ENCODE peak calls at places on chromosomes 2 and 18, in nine cellular contexts. One of them, this sample, is unnamed.

GRCh38 chr2:27262379-27263286 is at the start of gene SLC30A3:
- DNase-seq in HT1080: peak
- DNase-seq in HEK293T: peak
- DNase-seq in sigmoid colon: peak
- DNase-seq in activated CD4-positive, alpha-beta T cell treated with anti-CD3 and anti-CD28 coated beads, Interleukin-2, amount 50 U/mL, for 1 hour: peak
- DNase-seq in GM23338: peak
- DNase-seq in H54: peak
- DNase-seq in NCI-H1048: peak
- DNase-seq in NCI-H1092: no peak
- DNase-seq in this sample: peak

GRCh38 chr2:120715356-120715755 is 20.3 kb upstream of the GLI2 start:
- DNase-seq in HT1080: no peak
- DNase-seq in HEK293T: no peak
- DNase-seq in sigmoid colon: peak
- DNase-seq in activated CD4-positive, alpha-beta T cell treated with anti-CD3 and anti-CD28 coated beads, Interleukin-2, amount 50 U/mL, for 1 hour: no peak
- DNase-seq in GM23338: no peak
- DNase-seq in H54: no peak
- DNase-seq in NCI-H1048: no peak
- DNase-seq in NCI-H1092: no peak
- DNase-seq in this sample: no peak

GRCh38 chr2:171523339-171523931 is 1.2 kb downstream of the CYBRD1 start:
- DNase-seq in HT1080: peak
- DNase-seq in HEK293T: peak
- DNase-seq in sigmoid colon: peak
- DNase-seq in activated CD4-positive, alpha-beta T cell treated with anti-CD3 and anti-CD28 coated beads, Interleukin-2, amount 50 U/mL, for 1 hour: no peak
- DNase-seq in GM23338: peak
- DNase-seq in H54: peak
- DNase-seq in NCI-H1048: peak
- DNase-seq in NCI-H1092: no peak
- DNase-seq in this sample: no peak

GRCh38 chr2:7930800-7931635 is 750.8 kb upstream of the ID2 start:
- DNase-seq in HT1080: peak
- DNase-seq in HEK293T: no peak
- DNase-seq in sigmoid colon: peak
- DNase-seq in activated CD4-positive, alpha-beta T cell treated with anti-CD3 and anti-CD28 coated beads, Interleukin-2, amount 50 U/mL, for 1 hour: no peak
- DNase-seq in GM23338: no peak
- DNase-seq in H54: no peak
- DNase-seq in NCI-H1048: no peak
- DNase-seq in NCI-H1092: no peak
- DNase-seq in this sample: no peak

GRCh38 chr18:56890632-56891031 is 239.5 kb downstream of the WDR7 start:
- DNase-seq in HT1080: peak
- DNase-seq in HEK293T: no peak
- DNase-seq in sigmoid colon: no peak
- DNase-seq in activated CD4-positive, alpha-beta T cell treated with anti-CD3 and anti-CD28 coated beads, Interleukin-2, amount 50 U/mL, for 1 hour: no peak
- DNase-seq in GM23338: no peak
- DNase-seq in H54: peak
- DNase-seq in NCI-H1048: no peak
- DNase-seq in NCI-H1092: no peak
- DNase-seq in this sample: no peak

GRCh38 chr2:2266699-2267449 is 64.2 kb downstream of the MYT1L start:
- DNase-seq in HT1080: no peak
- DNase-seq in HEK293T: no peak
- DNase-seq in sigmoid colon: no peak
- DNase-seq in activated CD4-positive, alpha-beta T cell treated with anti-CD3 and anti-CD28 coated beads, Interleukin-2, amount 50 U/mL, for 1 hour: no peak
- DNase-seq in GM23338: no peak
- DNase-seq in H54: no peak
- DNase-seq in NCI-H1048: no peak
- DNase-seq in NCI-H1092: no peak
- DNase-seq in this sample: no peak

GRCh38 chr18:40088130-40088529 is 1866.9 kb upstream of the PIK3C3 start:
- DNase-seq in HT1080: peak
- DNase-seq in HEK293T: no peak
- DNase-seq in sigmoid colon: no peak
- DNase-seq in activated CD4-positive, alpha-beta T cell treated with anti-CD3 and anti-CD28 coated beads, Interleukin-2, amount 50 U/mL, for 1 hour: no peak
- DNase-seq in GM23338: no peak
- DNase-seq in H54: no peak
- DNase-seq in NCI-H1048: no peak
- DNase-seq in NCI-H1092: no peak
- DNase-seq in this sample: no peak

GRCh38 chr2:111036042-111036441 is 84.7 kb upstream of the BCL2L11 start:
- DNase-seq in HT1080: no peak
- DNase-seq in HEK293T: no peak
- DNase-seq in sigmoid colon: no peak
- DNase-seq in activated CD4-positive, alpha-beta T cell treated with anti-CD3 and anti-CD28 coated beads, Interleukin-2, amount 50 U/mL, for 1 hour: no peak
- DNase-seq in GM23338: no peak
- DNase-seq in H54: no peak
- DNase-seq in NCI-H1048: no peak
- DNase-seq in NCI-H1092: no peak
- DNase-seq in this sample: no peak

GRCh38 chr2:195461010-195461409 is 196.0 kb upstream of the SLC39A10 start:
- DNase-seq in HT1080: no peak
- DNase-seq in HEK293T: no peak
- DNase-seq in sigmoid colon: no peak
- DNase-seq in activated CD4-positive, alpha-beta T cell treated with anti-CD3 and anti-CD28 coated beads, Interleukin-2, amount 50 U/mL, for 1 hour: no peak
- DNase-seq in GM23338: no peak
- DNase-seq in H54: no peak
- DNase-seq in NCI-H1048: no peak
- DNase-seq in NCI-H1092: no peak
- DNase-seq in this sample: no peak

GRCh38 chr2:205089958-205090357 is 544.7 kb downstream of the PARD3B start:
- DNase-seq in HT1080: no peak
- DNase-seq in HEK293T: no peak
- DNase-seq in sigmoid colon: no peak
- DNase-seq in activated CD4-positive, alpha-beta T cell treated with anti-CD3 and anti-CD28 coated beads, Interleukin-2, amount 50 U/mL, for 1 hour: no peak
- DNase-seq in GM23338: no peak
- DNase-seq in H54: no peak
- DNase-seq in NCI-H1048: no peak
- DNase-seq in NCI-H1092: no peak
- DNase-seq in this sample: no peak

GRCh38 chr2:20227894-20228505 is 3.1 kb upstream of the SDC1 start:
- DNase-seq in HT1080: no peak
- DNase-seq in HEK293T: no peak
- DNase-seq in sigmoid colon: no peak
- DNase-seq in activated CD4-positive, alpha-beta T cell treated with anti-CD3 and anti-CD28 coated beads, Interleukin-2, amount 50 U/mL, for 1 hour: no peak
- DNase-seq in GM23338: no peak
- DNase-seq in H54: no peak
- DNase-seq in NCI-H1048: no peak
- DNase-seq in NCI-H1092: no peak
- DNase-seq in this sample: no peak

GRCh38 chr2:1694371-1695271 is 49.7 kb downstream of the PXDN start:
- DNase-seq in HT1080: no peak
- DNase-seq in HEK293T: no peak
- DNase-seq in sigmoid colon: no peak
- DNase-seq in activated CD4-positive, alpha-beta T cell treated with anti-CD3 and anti-CD28 coated beads, Interleukin-2, amount 50 U/mL, for 1 hour: no peak
- DNase-seq in GM23338: no peak
- DNase-seq in H54: no peak
- DNase-seq in NCI-H1048: no peak
- DNase-seq in NCI-H1092: no peak
- DNase-seq in this sample: no peak

GRCh38 chr2:239252433-239253200 is 148.2 kb downstream of the HDAC4 start:
- DNase-seq in HT1080: no peak
- DNase-seq in HEK293T: no peak
- DNase-seq in sigmoid colon: peak
- DNase-seq in activated CD4-positive, alpha-beta T cell treated with anti-CD3 and anti-CD28 coated beads, Interleukin-2, amount 50 U/mL, for 1 hour: no peak
- DNase-seq in GM23338: no peak
- DNase-seq in H54: no peak
- DNase-seq in NCI-H1048: no peak
- DNase-seq in NCI-H1092: peak
- DNase-seq in this sample: no peak

GRCh38 chr18:77223653-77224052 is 26.0 kb upstream of the GALR1 start:
- DNase-seq in HT1080: peak
- DNase-seq in HEK293T: no peak
- DNase-seq in sigmoid colon: no peak
- DNase-seq in activated CD4-positive, alpha-beta T cell treated with anti-CD3 and anti-CD28 coated beads, Interleukin-2, amount 50 U/mL, for 1 hour: no peak
- DNase-seq in GM23338: no peak
- DNase-seq in H54: no peak
- DNase-seq in NCI-H1048: no peak
- DNase-seq in NCI-H1092: no peak
- DNase-seq in this sample: no peak

GRCh38 chr2:177573120-177573519 is 180.5 kb downstream of the AGPS start:
- DNase-seq in HT1080: peak
- DNase-seq in HEK293T: no peak
- DNase-seq in sigmoid colon: no peak
- DNase-seq in activated CD4-positive, alpha-beta T cell treated with anti-CD3 and anti-CD28 coated beads, Interleukin-2, amount 50 U/mL, for 1 hour: no peak
- DNase-seq in GM23338: no peak
- DNase-seq in H54: no peak
- DNase-seq in NCI-H1048: no peak
- DNase-seq in NCI-H1092: no peak
- DNase-seq in this sample: no peak

GRCh38 chr2:240339411-240340360 is 95.8 kb upstream of the GPC1 start:
- DNase-seq in HT1080: no peak
- DNase-seq in HEK293T: no peak
- DNase-seq in sigmoid colon: no peak
- DNase-seq in activated CD4-positive, alpha-beta T cell treated with anti-CD3 and anti-CD28 coated beads, Interleukin-2, amount 50 U/mL, for 1 hour: no peak
- DNase-seq in GM23338: no peak
- DNase-seq in H54: no peak
- DNase-seq in NCI-H1048: no peak
- DNase-seq in NCI-H1092: no peak
- DNase-seq in this sample: no peak

GRCh38 chr18:24987271-24987932 is 364.6 kb downstream of the ZNF521 start:
- DNase-seq in HT1080: no peak
- DNase-seq in HEK293T: no peak
- DNase-seq in sigmoid colon: peak
- DNase-seq in activated CD4-positive, alpha-beta T cell treated with anti-CD3 and anti-CD28 coated beads, Interleukin-2, amount 50 U/mL, for 1 hour: no peak
- DNase-seq in GM23338: peak
- DNase-seq in H54: no peak
- DNase-seq in NCI-H1048: no peak
- DNase-seq in NCI-H1092: no peak
- DNase-seq in this sample: no peak

GRCh38 chr18:48940854-48941531 is 9.8 kb downstream of the SMAD7 start:
- DNase-seq in HT1080: no peak
- DNase-seq in HEK293T: no peak
- DNase-seq in sigmoid colon: no peak
- DNase-seq in activated CD4-positive, alpha-beta T cell treated with anti-CD3 and anti-CD28 coated beads, Interleukin-2, amount 50 U/mL, for 1 hour: peak
- DNase-seq in GM23338: no peak
- DNase-seq in H54: no peak
- DNase-seq in NCI-H1048: no peak
- DNase-seq in NCI-H1092: no peak
- DNase-seq in this sample: peak

GRCh38 chr2:71999580-71999979 is 148.1 kb downstream of the CYP26B1 start:
- DNase-seq in HT1080: no peak
- DNase-seq in HEK293T: no peak
- DNase-seq in sigmoid colon: no peak
- DNase-seq in activated CD4-positive, alpha-beta T cell treated with anti-CD3 and anti-CD28 coated beads, Interleukin-2, amount 50 U/mL, for 1 hour: no peak
- DNase-seq in GM23338: no peak
- DNase-seq in H54: no peak
- DNase-seq in NCI-H1048: no peak
- DNase-seq in NCI-H1092: no peak
- DNase-seq in this sample: no peak

GRCh38 chr2:200432296-200432695 is 77.6 kb downstream of the KCTD18 start:
- DNase-seq in HT1080: no peak
- DNase-seq in HEK293T: no peak
- DNase-seq in sigmoid colon: no peak
- DNase-seq in activated CD4-positive, alpha-beta T cell treated with anti-CD3 and anti-CD28 coated beads, Interleukin-2, amount 50 U/mL, for 1 hour: no peak
- DNase-seq in GM23338: no peak
- DNase-seq in H54: no peak
- DNase-seq in NCI-H1048: no peak
- DNase-seq in NCI-H1092: no peak
- DNase-seq in this sample: no peak

GRCh38 chr2:97914691-97915213 is 81.0 kb downstream of the TMEM131 start:
- DNase-seq in HT1080: no peak
- DNase-seq in HEK293T: no peak
- DNase-seq in sigmoid colon: no peak
- DNase-seq in activated CD4-positive, alpha-beta T cell treated with anti-CD3 and anti-CD28 coated beads, Interleukin-2, amount 50 U/mL, for 1 hour: no peak
- DNase-seq in GM23338: no peak
- DNase-seq in H54: no peak
- DNase-seq in NCI-H1048: no peak
- DNase-seq in NCI-H1092: no peak
- DNase-seq in this sample: no peak

GRCh38 chr2:217248312-217248935 is 388.6 kb upstream of the TNP1 start:
- DNase-seq in HT1080: no peak
- DNase-seq in HEK293T: peak
- DNase-seq in sigmoid colon: peak
- DNase-seq in activated CD4-positive, alpha-beta T cell treated with anti-CD3 and anti-CD28 coated beads, Interleukin-2, amount 50 U/mL, for 1 hour: no peak
- DNase-seq in GM23338: peak
- DNase-seq in H54: no peak
- DNase-seq in NCI-H1048: no peak
- DNase-seq in NCI-H1092: peak
- DNase-seq in this sample: no peak